ENCODE peak calls at places on chromosome 22, in nine cellular contexts. C, V, D, T, A, H, R, W and P are unnamed samples.

GRCh38 chr22:43829904-43830851 is 18.1 kb upstream of the EFCAB6 start:
- DNase-seq in A (no peak), T (no peak), W (no peak), D (no peak), H (no peak), R (peak; percentile 64), C (no peak), V (peak; percentile 73), P (peak; percentile 76)

GRCh38 chr22:44455151-44455962 is 42.7 kb downstream of the RTL6 start:
- DNase-seq in D (peak; percentile 56), T (no peak), R (no peak), V (no peak), A (no peak), W (no peak), H (no peak), C (no peak), P (peak; percentile 85)

GRCh38 chr22:44408227-44409192 is 89.5 kb downstream of the RTL6 start:
- DNase-seq in W (peak; percentile 33), T (no peak), D (no peak), C (no peak), V (no peak), R (no peak), A (no peak), H (no peak), P (no peak)

GRCh38 chr22:49789289-49790141 is 38.2 kb downstream of the BRD1 start:
- DNase-seq in C (no peak), R (peak; percentile 57), T (no peak), W (peak; percentile 64), H (no peak), A (no peak), D (peak; percentile 26), V (peak; percentile 67), P (peak; percentile 26)

GRCh38 chr22:17786435-17787158 is 12.3 kb upstream of the BID start:
- DNase-seq in A (peak; percentile 40), D (no peak), H (peak; percentile 47), T (peak; percentile 71), W (no peak), C (no peak), R (no peak), V (peak; percentile 39), P (peak; percentile 74)

GRCh38 chr22:36762687-36763260 is 13.1 kb downstream of the IFT27 start:
- DNase-seq in H (no peak), D (no peak), A (no peak), C (no peak), T (no peak), R (peak; percentile 13), V (peak; percentile 62), W (no peak), P (peak; percentile 82)

GRCh38 chr22:45462034-45462655 is 40.5 kb upstream of the FBLN1 start:
- DNase-seq in A (no peak), R (no peak), C (no peak), T (no peak), W (no peak), D (no peak), H (peak; percentile 21), V (no peak), P (no peak)

GRCh38 chr22:40031766-40032470 is 37.2 kb downstream of the FAM83F start:
- DNase-seq in W (no peak), V (peak; percentile 50), A (no peak), D (no peak), T (no peak), H (no peak), C (no peak), R (no peak), P (peak; percentile 77)

GRCh38 chr22:21766933-21767462 is 31.4 kb upstream of the YPEL1 start:
- DNase-seq in V (no peak), D (peak; percentile 71), W (no peak), R (peak; percentile 65), C (no peak), A (no peak), H (no peak), T (no peak), P (no peak)

GRCh38 chr22:35838849-35839646 is 121.4 kb downstream of the APOL5 start:
- DNase-seq in R (peak; percentile 74), A (peak; percentile 72), D (no peak), W (no peak), V (peak; percentile 79), T (peak; percentile 27), H (peak; percentile 22), C (no peak), P (no peak)

GRCh38 chr22:28044546-28045173 is 125.6 kb upstream of the PITPNB start:
- DNase-seq in C (no peak), H (no peak), W (no peak), R (no peak), V (no peak), T (no peak), D (no peak), A (no peak), P (no peak)

GRCh38 chr22:31631381-31631780 is 30.6 kb downstream of the PISD start:
- DNase-seq in A (no peak), W (no peak), C (no peak), H (no peak), V (no peak), T (no peak), R (no peak), D (no peak), P (no peak)

GRCh38 chr22:25388866-25389540 is 169.6 kb downstream of the CRYBB2 start:
- DNase-seq in D (no peak), A (no peak), T (no peak), C (no peak), V (no peak), R (no peak), H (no peak), W (no peak), P (no peak)

GRCh38 chr22:33539202-33539901 is 380.9 kb downstream of the LARGE1 start:
- DNase-seq in D (no peak), T (no peak), H (no peak), A (no peak), C (no peak), W (no peak), V (no peak), R (no peak), P (no peak)

GRCh38 chr22:46976130-46976529 is 213.7 kb downstream of the TBC1D22A start:
- DNase-seq in V (no peak), R (no peak), C (no peak), H (no peak), D (no peak), A (no peak), W (no peak), T (no peak), P (no peak)

GRCh38 chr22:45608763-45609180 is 62.9 kb upstream of the ATXN10 start:
- DNase-seq in H (no peak), V (no peak), T (no peak), D (peak; percentile 15), W (no peak), R (peak; percentile 53), A (no peak), C (no peak), P (no peak)

GRCh38 chr22:30314918-30315317 is 11.8 kb downstream of the TBC1D10A start:
- DNase-seq in A (no peak), R (peak; percentile 75), D (peak; percentile 54), C (no peak), H (no peak), W (peak; percentile 38), V (no peak), T (no peak), P (no peak)

GRCh38 chr22:33851240-33851639 is 69.0 kb downstream of the LARGE1 start:
- DNase-seq in H (no peak), T (no peak), D (no peak), C (no peak), A (peak; percentile 38), R (no peak), W (no peak), V (no peak), P (no peak)

GRCh38 chr22:46108564-46109473 is 41.5 kb upstream of the PPARA start:
- DNase-seq in A (no peak), C (no peak), D (no peak), T (no peak), W (no peak), H (no peak), V (peak; percentile 41), R (peak; percentile 53), P (no peak)

GRCh38 chr22:42035256-42035655 is 35.4 kb downstream of the NAGA start:
- DNase-seq in A (no peak), W (no peak), H (no peak), C (no peak), D (no peak), R (no peak), V (no peak), T (no peak), P (no peak)

GRCh38 chr22:27537481-27537891 is 264.1 kb downstream of the MN1 start:
- DNase-seq in D (no peak), W (no peak), H (no peak), R (peak; percentile 50), A (no peak), V (peak; percentile 84), T (no peak), C (no peak), P (no peak)

GRCh38 chr22:49137216-49137840 is 690.3 kb downstream of the BRD1 start:
- DNase-seq in R (no peak), H (no peak), A (no peak), W (no peak), V (no peak), D (no peak), T (no peak), C (no peak), P (no peak)

GRCh38 chr22:49934891-49935557 is 16.6 kb downstream of the CRELD2 start:
- DNase-seq in D (peak; percentile 88), C (no peak), V (peak; percentile 85), W (peak; percentile 94), H (peak; percentile 79), A (peak; percentile 75), R (peak; percentile 36), T (no peak), P (peak; percentile 96)

GRCh38 chr22:46491936-46492335 is 45.5 kb downstream of the CELSR1 start:
- DNase-seq in V (no peak), W (no peak), A (no peak), R (no peak), T (no peak), D (no peak), C (no peak), H (no peak), P (no peak)

GRCh38 chr22:44361391-44362126 is 48.8 kb upstream of the SHISAL1 start:
- DNase-seq in R (no peak), D (no peak), V (no peak), T (no peak), C (no peak), H (no peak), W (peak; percentile 39), A (no peak), P (no peak)

GRCh38 chr22:38228873-38229740 is 27.3 kb downstream of the MAFF start:
- DNase-seq in R (peak; percentile 75), W (peak; percentile 77), V (peak; percentile 73), A (no peak), H (no peak), D (peak; percentile 25), T (no peak), C (no peak), P (peak; percentile 79)

GRCh38 chr22:43389227-43389836 is 22.5 kb upstream of the MPPED1 start:
- DNase-seq in C (no peak), V (no peak), R (no peak), H (no peak), W (no peak), A (no peak), T (no peak), D (no peak), P (no peak)

GRCh38 chr22:29840498-29840897 is 2.4 kb upstream of the ASCC2 start:
- DNase-seq in C (no peak), D (no peak), A (no peak), W (no peak), V (no peak), R (peak; percentile 46), T (no peak), H (no peak), P (no peak)

GRCh38 chr22:49961601-49962011 is 1.0 kb downstream of the PIM3 start:
- DNase-seq in T (no peak), D (no peak), C (no peak), V (no peak), W (no peak), A (no peak), H (peak; percentile 48), R (no peak), P (no peak)

GRCh38 chr22:33918676-33919590 is 1.3 kb downstream of the LARGE1 start:
- DNase-seq in A (peak; percentile 80), H (peak; percentile 23), W (no peak), D (no peak), T (no peak), C (no peak), V (peak; percentile 20), R (no peak), P (no peak)

GRCh38 chr22:44575344-44576268 is 77.6 kb upstream of the RTL6 start:
- DNase-seq in W (no peak), H (no peak), A (no peak), C (no peak), R (no peak), D (no peak), T (no peak), V (no peak), P (no peak)